ENCODE peak calls at places on chromosomes 5 and 9, in six cellular contexts. W, J, P, L, A and H are unnamed samples.

GRCh38 chr9:71364196-71364955 is 243.0 kb upstream of the TRPM3 start:
- DNase-seq in W (no peak), J (no peak), P (no peak), L (no peak), A (no peak), H (peak; percentile 38)

GRCh38 chr5:146753618-146754123 is 124.9 kb downstream of the PPP2R2B start:
- DNase-seq in W (no peak), J (no peak), P (no peak), L (no peak), A (no peak), H (no peak)

GRCh38 chr9:70574222-70574837 is 159.9 kb upstream of the KLF9 start:
- DNase-seq in W (no peak), J (peak; percentile 88), P (peak; percentile 73), L (peak; percentile 88), A (no peak), H (no peak)

GRCh38 chr5:102627311-102627710 is 127.8 kb upstream of the PAM start:
- DNase-seq in W (no peak), J (no peak), P (no peak), L (peak; percentile 14), A (no peak), H (no peak)

GRCh38 chr5:156654444-156654843 is 195.7 kb upstream of the PPP1R2B start:
- DNase-seq in W (no peak), J (no peak), P (no peak), L (no peak), A (no peak), H (no peak)

GRCh38 chr9:132583584-132584304 is 1.3 kb downstream of the BARHL1 start:
- DNase-seq in W (no peak), J (no peak), P (no peak), L (no peak), A (no peak), H (no peak)

GRCh38 chr9:123028973-123029372 is 4.5 kb upstream of the GPR21 start:
- DNase-seq in W (no peak), J (no peak), P (no peak), L (no peak), A (no peak), H (no peak)

GRCh38 chr5:151493599-151494136 is 46.3 kb downstream of the SLC36A1 start:
- DNase-seq in W (no peak), J (no peak), P (no peak), L (no peak), A (no peak), H (no peak)

GRCh38 chr9:2597483-2597882 is 24.1 kb upstream of the VLDLR start:
- DNase-seq in W (no peak), J (peak; percentile 25), P (no peak), L (peak; percentile 22), A (no peak), H (no peak)

GRCh38 chr5:174300941-174301761 is 255.6 kb downstream of the NSG2 start:
- DNase-seq in W (no peak), J (no peak), P (no peak), L (no peak), A (peak; percentile 41), H (no peak)

GRCh38 chr9:89422151-89422918 is 75.6 kb downstream of the SEMA4D start:
- DNase-seq in W (no peak), J (no peak), P (no peak), L (no peak), A (no peak), H (peak; percentile 33)

GRCh38 chr9:122991370-122991830 is 42.1 kb upstream of the GPR21 start:
- DNase-seq in W (peak; percentile 53), J (peak; percentile 93), P (no peak), L (peak; percentile 92), A (peak; percentile 37), H (peak; percentile 81)

GRCh38 chr9:116466289-116467012 is 220.7 kb upstream of the TRIM32 start:
- DNase-seq in W (no peak), J (no peak), P (no peak), L (peak; percentile 79), A (no peak), H (no peak)

GRCh38 chr5:111584651-111585050 is 72.3 kb upstream of the STARD4 start:
- DNase-seq in W (no peak), J (peak; percentile 6), P (no peak), L (peak; percentile 23), A (no peak), H (no peak)

GRCh38 chr5:180830253-180831138 is 27.9 kb upstream of the MGAT1 start:
- DNase-seq in W (peak; percentile 44), J (peak; percentile 49), P (peak; percentile 69), L (peak; percentile 39), A (peak; percentile 69), H (no peak)

GRCh38 chr5:125928663-125929062 is 494.5 kb upstream of the GRAMD2B start:
- DNase-seq in W (no peak), J (no peak), P (no peak), L (peak; percentile 19), A (no peak), H (no peak)

GRCh38 chr5:68932830-68933434 is 160.9 kb upstream of the SLC30A5 start:
- DNase-seq in W (peak; percentile 38), J (no peak), P (no peak), L (no peak), A (no peak), H (no peak)

GRCh38 chr9:100724932-100725331 is 147.1 kb downstream of the CAVIN4 start:
- DNase-seq in W (no peak), J (no peak), P (no peak), L (no peak), A (no peak), H (no peak)

GRCh38 chr9:15400281-15400941 is 22.3 kb upstream of the SNAPC3 start:
- DNase-seq in W (no peak), J (peak; percentile 67), P (no peak), L (no peak), A (no peak), H (no peak)

GRCh38 chr9:125805057-125805456 is 57.9 kb downstream of the PBX3 start:
- DNase-seq in W (no peak), J (peak; percentile 62), P (no peak), L (peak; percentile 95), A (no peak), H (peak; percentile 73)

GRCh38 chr5:149831492-149831891 is 101.4 kb downstream of the PPARGC1B start:
- DNase-seq in W (peak; percentile 17), J (no peak), P (no peak), L (peak; percentile 22), A (no peak), H (no peak)

GRCh38 chr5:125222597-125223240 is 476.3 kb upstream of the ZNF608 start:
- DNase-seq in W (no peak), J (no peak), P (no peak), L (no peak), A (no peak), H (no peak)

GRCh38 chr9:4555251-4555650 is 65.0 kb downstream of the SLC1A1 start:
- DNase-seq in W (no peak), J (no peak), P (no peak), L (peak; percentile 68), A (no peak), H (no peak)

GRCh38 chr5:161084108-161084507 is 232.1 kb upstream of the ATP10B start:
- DNase-seq in W (no peak), J (no peak), P (no peak), L (no peak), A (no peak), H (no peak)

GRCh38 chr9:94631599-94631998 is 7.7 kb downstream of the FBP1 start:
- DNase-seq in W (no peak), J (no peak), P (no peak), L (no peak), A (no peak), H (no peak)

GRCh38 chr9:94632736-94633135 is 6.6 kb downstream of the FBP1 start:
- DNase-seq in W (no peak), J (no peak), P (no peak), L (peak; percentile 72), A (no peak), H (no peak)

GRCh38 chr9:94630833-94631232 is 8.5 kb downstream of the FBP1 start:
- DNase-seq in W (no peak), J (no peak), P (no peak), L (no peak), A (no peak), H (no peak)

GRCh38 chr9:94627287-94627686 is 12.0 kb downstream of the FBP1 start:
- DNase-seq in W (no peak), J (no peak), P (no peak), L (no peak), A (no peak), H (no peak)

GRCh38 chr9:94630281-94630680 is 9.0 kb downstream of the FBP1 start:
- DNase-seq in W (no peak), J (no peak), P (no peak), L (no peak), A (no peak), H (no peak)
- H3K4me3 ChIP-seq in W (no peak overlapping the region), J (no peak overlapping the region), P (no peak overlapping the region), L (no peak overlapping the region), A (no peak overlapping the region), H (no peak overlapping the region)

GRCh38 chr5:147782053-147783028 is at the start of gene JAKMIP2:
- DNase-seq in W (peak; percentile 26), J (peak; percentile 96), P (peak; percentile 24), L (peak; percentile 55), A (peak; percentile 88), H (no peak)
- TF ChIP-seq CTCF in W (no peak), J (no peak), P (no peak), L (no peak), A (peak; percentile 22), H (no peak)

DNA sequence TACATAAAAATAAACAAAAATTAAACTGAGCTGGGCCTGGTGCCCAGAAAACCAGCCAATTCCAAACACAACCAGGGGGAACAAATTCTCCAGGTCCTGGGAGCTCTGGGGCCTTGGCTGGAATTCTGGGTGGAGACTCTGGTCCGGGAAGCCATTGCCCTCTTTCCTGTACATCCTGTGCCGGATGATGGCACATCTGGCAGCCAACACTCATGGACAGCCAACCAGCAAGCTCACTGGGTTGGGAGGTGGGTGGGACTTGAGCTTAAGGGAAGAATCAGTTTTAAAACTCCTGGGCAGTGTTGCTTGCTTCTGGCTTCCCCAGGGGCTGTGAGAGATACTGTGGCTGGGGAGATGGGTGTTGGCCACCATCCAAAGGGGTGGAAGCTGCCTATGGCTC is 56.1 kb downstream of the PCDH1 start:
- DNase-seq in W (no peak), J (peak; percentile 81), P (peak; percentile 47), L (peak; percentile 78), A (no peak), H (no peak)
- H3K4me3 ChIP-seq in W (no peak overlapping the region), J (no peak overlapping the region), P (no peak overlapping the region), L (no peak overlapping the region), A (no peak overlapping the region), H (no peak overlapping the region)

DNA sequence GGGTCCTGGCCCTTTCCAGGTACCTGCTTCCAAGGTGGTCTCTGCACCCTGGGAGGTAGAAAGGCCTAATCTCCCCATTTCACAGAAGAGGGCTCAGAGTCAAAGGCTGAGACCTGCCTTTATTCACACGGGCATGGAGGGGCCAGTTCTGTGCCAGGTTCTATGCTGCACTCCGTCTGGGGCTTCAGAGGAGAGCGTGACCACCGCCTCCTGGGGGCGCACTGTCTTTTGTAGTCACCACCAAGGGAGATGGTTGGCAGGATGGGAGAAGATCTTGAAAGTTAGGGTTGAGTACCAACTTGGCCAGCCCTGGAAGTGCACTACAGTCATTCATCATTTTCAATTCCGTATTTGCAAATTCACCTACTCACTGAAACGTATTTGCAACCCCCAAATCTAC is 23.7 kb upstream of the PRDM12 start:
- DNase-seq in W (no peak), J (no peak), P (no peak), L (no peak), A (no peak), H (no peak)
- TF ChIP-seq CTCF in W (no peak), J (no peak), P (no peak), L (no peak), A (no peak), H (no peak)